ENCODE peak calls at places on chromosomes 6 and 20, in seven cellular contexts. One of them, this sample, is unnamed.

GRCh38 chr6:53496797-53497196 is 48.1 kb downstream of the GCLC start:
- DNase-seq in astrocyte of the spinal cord: peak; percentile 90
- DNase-seq in tibial artery: no peak
- DNase-seq in IMR-90: peak; percentile 94
- DNase-seq in sigmoid colon: no peak
- DNase-seq in suprapubic skin: no peak
- DNase-seq in uterus: no peak
- DNase-seq in this sample: peak; percentile 87

GRCh38 chr6:85191656-85192055 is 258.2 kb upstream of the NT5E start:
- DNase-seq in tibial artery: no peak
- DNase-seq in IMR-90: peak; percentile 28
- DNase-seq in suprapubic skin: no peak
- DNase-seq in uterus: no peak
- DNase-seq in sigmoid colon: no peak
- DNase-seq in astrocyte of the spinal cord: peak; percentile 48
- DNase-seq in this sample: peak; percentile 20

GRCh38 chr6:41027799-41028617 is 11.0 kb downstream of the UNC5CL start:
- DNase-seq in uterus: peak; percentile 89
- DNase-seq in tibial artery: peak; percentile 82
- DNase-seq in astrocyte of the spinal cord: peak; percentile 69
- DNase-seq in suprapubic skin: peak; percentile 88
- DNase-seq in sigmoid colon: peak; percentile 89
- DNase-seq in IMR-90: peak; percentile 44
- DNase-seq in this sample: peak; percentile 88

GRCh38 chr6:111342913-111343312 is 140.1 kb downstream of the REV3L start:
- DNase-seq in suprapubic skin: no peak
- DNase-seq in sigmoid colon: no peak
- DNase-seq in uterus: no peak
- DNase-seq in IMR-90: peak; percentile 54
- DNase-seq in tibial artery: no peak
- DNase-seq in astrocyte of the spinal cord: no peak
- DNase-seq in this sample: peak; percentile 18

GRCh38 chr6:53718597-53719460 is 53.3 kb upstream of the KLHL31 start:
- DNase-seq in sigmoid colon: no peak
- DNase-seq in astrocyte of the spinal cord: peak; percentile 64
- DNase-seq in tibial artery: peak; percentile 32
- DNase-seq in suprapubic skin: no peak
- DNase-seq in IMR-90: peak; percentile 75
- DNase-seq in uterus: peak; percentile 22
- DNase-seq in this sample: peak; percentile 41

GRCh38 chr6:3900744-3901351 is 51.7 kb downstream of the FAM50B start:
- DNase-seq in IMR-90: peak; percentile 64
- DNase-seq in tibial artery: no peak
- DNase-seq in uterus: no peak
- DNase-seq in sigmoid colon: no peak
- DNase-seq in astrocyte of the spinal cord: no peak
- DNase-seq in suprapubic skin: peak; percentile 37
- DNase-seq in this sample: no peak

GRCh38 chr6:32886674-32887383 is 32.8 kb downstream of the PSMB9 start:
- DNase-seq in sigmoid colon: no peak
- DNase-seq in tibial artery: peak; percentile 24
- DNase-seq in uterus: no peak
- DNase-seq in astrocyte of the spinal cord: peak; percentile 66
- DNase-seq in suprapubic skin: no peak
- DNase-seq in IMR-90: peak; percentile 89
- DNase-seq in this sample: peak; percentile 92

GRCh38 chr6:56888687-56889086 is 66.2 kb upstream of the BEND6 start:
- DNase-seq in tibial artery: no peak
- DNase-seq in IMR-90: no peak
- DNase-seq in astrocyte of the spinal cord: no peak
- DNase-seq in suprapubic skin: no peak
- DNase-seq in sigmoid colon: no peak
- DNase-seq in uterus: no peak
- DNase-seq in this sample: no peak

GRCh38 chr6:154593122-154593521 is 82.6 kb upstream of the CNKSR3 start:
- DNase-seq in sigmoid colon: peak; percentile 91
- DNase-seq in uterus: peak; percentile 72
- DNase-seq in tibial artery: no peak
- DNase-seq in astrocyte of the spinal cord: no peak
- DNase-seq in IMR-90: no peak
- DNase-seq in suprapubic skin: no peak
- DNase-seq in this sample: no peak

GRCh38 chr6:81487489-81487888 is 265.0 kb downstream of the TENT5A start:
- DNase-seq in astrocyte of the spinal cord: peak; percentile 16
- DNase-seq in sigmoid colon: peak; percentile 63
- DNase-seq in tibial artery: peak; percentile 29
- DNase-seq in uterus: peak; percentile 65
- DNase-seq in suprapubic skin: no peak
- DNase-seq in IMR-90: peak; percentile 62
- DNase-seq in this sample: peak; percentile 10

GRCh38 chr6:31548423-31548873 is 1.0 kb downstream of the NFKBIL1 start:
- DNase-seq in tibial artery: no peak
- DNase-seq in astrocyte of the spinal cord: no peak
- DNase-seq in uterus: no peak
- DNase-seq in sigmoid colon: no peak
- DNase-seq in IMR-90: no peak
- DNase-seq in suprapubic skin: no peak
- DNase-seq in this sample: no peak

GRCh38 chr6:120557554-120557953 is 776.7 kb downstream of the TBC1D32 start:
- DNase-seq in sigmoid colon: no peak
- DNase-seq in tibial artery: no peak
- DNase-seq in uterus: no peak
- DNase-seq in suprapubic skin: no peak
- DNase-seq in astrocyte of the spinal cord: no peak
- DNase-seq in IMR-90: no peak
- DNase-seq in this sample: no peak

GRCh38 chr20:19921349-19921793 is 95.8 kb upstream of the NAA20 start:
- DNase-seq in tibial artery: peak; percentile 67
- DNase-seq in uterus: no peak
- DNase-seq in suprapubic skin: no peak
- DNase-seq in astrocyte of the spinal cord: no peak
- DNase-seq in sigmoid colon: no peak
- DNase-seq in IMR-90: no peak
- DNase-seq in this sample: no peak

DNA sequence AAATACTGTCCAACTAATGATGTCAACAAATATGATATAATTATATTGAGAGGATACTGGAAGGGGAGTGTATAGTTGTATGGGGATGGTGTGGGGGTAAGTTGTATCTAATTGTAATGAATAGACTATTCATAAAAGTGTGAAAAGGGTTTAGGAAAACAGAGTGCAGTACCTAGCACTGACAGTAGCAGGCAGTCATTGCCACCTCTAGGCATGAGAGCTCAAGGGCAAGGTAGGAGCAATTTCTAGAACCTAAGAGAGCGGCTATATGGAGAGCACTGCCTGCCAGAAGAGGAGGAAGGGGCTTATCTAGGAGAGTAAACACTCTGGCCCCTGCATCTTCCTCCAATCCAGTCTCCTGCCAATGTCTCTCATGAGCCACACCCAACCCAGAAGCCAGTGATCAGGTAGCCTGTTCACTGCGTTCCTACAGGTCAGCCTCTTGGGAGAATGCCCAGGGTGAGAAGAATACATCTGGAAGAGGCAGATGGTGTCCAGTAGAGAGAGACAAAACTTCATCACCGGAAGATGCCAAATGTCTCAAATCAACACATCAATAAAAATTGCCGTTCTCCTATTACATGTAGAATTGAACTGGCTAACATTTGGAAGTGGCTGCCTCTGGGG is 200.0 kb downstream of the LY86 start:
- DNase-seq in uterus: no peak
- DNase-seq in sigmoid colon: no peak
- DNase-seq in IMR-90: no peak
- DNase-seq in tibial artery: no peak
- DNase-seq in astrocyte of the spinal cord: no peak
- DNase-seq in suprapubic skin: no peak
- DNase-seq in this sample: no peak
- TF ChIP-seq CTCF in uterus: no peak
- TF ChIP-seq CTCF in sigmoid colon: no peak
- TF ChIP-seq CTCF in IMR-90: peak; percentile 32
- TF ChIP-seq CTCF in tibial artery: peak; percentile 12
- TF ChIP-seq CTCF in astrocyte of the spinal cord: peak; percentile 48
- TF ChIP-seq CTCF in suprapubic skin: no peak
- TF ChIP-seq CTCF in this sample: peak; percentile 33

DNA sequence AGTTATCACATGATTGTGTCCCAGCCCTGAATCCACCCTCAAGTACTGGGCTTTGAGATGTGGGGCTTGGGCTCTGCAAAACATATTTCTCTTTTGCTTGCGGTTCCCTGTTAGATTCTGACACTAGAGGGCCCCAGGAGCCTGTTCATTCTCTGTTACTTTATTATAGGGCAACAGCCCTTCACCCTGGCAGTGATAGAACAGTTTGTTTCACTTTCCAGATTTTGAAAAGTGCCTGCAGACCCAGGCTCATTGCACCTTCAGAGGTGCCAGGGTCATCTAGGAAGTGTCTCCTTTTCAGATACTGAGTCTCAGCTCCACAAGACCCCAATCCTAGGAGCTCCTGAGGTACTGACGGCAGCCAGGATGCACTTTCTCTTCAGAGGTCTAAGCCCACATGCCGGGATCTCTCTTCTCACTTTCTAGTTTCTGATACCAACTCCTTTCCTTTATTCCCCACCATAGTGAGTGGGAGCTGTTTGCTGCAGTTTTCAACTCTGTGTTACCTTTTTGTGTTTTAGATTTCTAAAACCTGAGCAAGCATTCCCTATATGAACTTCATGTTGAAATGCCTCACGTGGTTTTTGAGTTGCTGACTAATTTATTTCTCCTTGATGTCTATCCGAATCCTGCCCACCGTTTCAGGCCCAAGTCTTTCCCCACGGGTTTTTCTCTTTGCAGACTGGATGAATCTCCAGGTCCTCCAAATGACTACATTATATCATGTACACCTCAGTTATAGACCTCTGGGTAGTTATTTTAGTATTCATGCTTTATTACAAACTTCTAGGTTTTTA is 10.9 kb downstream of the ABT1 start:
- DNase-seq in suprapubic skin: no peak
- DNase-seq in sigmoid colon: no peak
- DNase-seq in uterus: no peak
- DNase-seq in tibial artery: no peak
- DNase-seq in astrocyte of the spinal cord: peak; percentile 61
- DNase-seq in IMR-90: peak; percentile 58
- DNase-seq in this sample: peak; percentile 76
- TF ChIP-seq CTCF in suprapubic skin: no peak
- TF ChIP-seq CTCF in sigmoid colon: no peak
- TF ChIP-seq CTCF in uterus: peak; percentile 37
- TF ChIP-seq CTCF in tibial artery: peak; percentile 48
- TF ChIP-seq CTCF in astrocyte of the spinal cord: peak; percentile 83
- TF ChIP-seq CTCF in IMR-90: peak; percentile 85
- TF ChIP-seq CTCF in this sample: peak; percentile 81

GRCh38 chr6:139135578-139136545 is 982 bp downstream of the HECA start:
- DNase-seq in sigmoid colon: peak; percentile 77
- DNase-seq in uterus: peak; percentile 55
- DNase-seq in tibial artery: peak; percentile 57
- DNase-seq in astrocyte of the spinal cord: peak; percentile 47
- DNase-seq in suprapubic skin: peak; percentile 86
- DNase-seq in IMR-90: peak; percentile 11
- DNase-seq in this sample: peak; percentile 63
- TF ChIP-seq CTCF in sigmoid colon: no peak
- TF ChIP-seq CTCF in uterus: peak; percentile 17
- TF ChIP-seq CTCF in tibial artery: no peak
- TF ChIP-seq CTCF in astrocyte of the spinal cord: no peak
- TF ChIP-seq CTCF in suprapubic skin: no peak
- TF ChIP-seq CTCF in IMR-90: peak; percentile 10
- TF ChIP-seq CTCF in this sample: no peak

DNA sequence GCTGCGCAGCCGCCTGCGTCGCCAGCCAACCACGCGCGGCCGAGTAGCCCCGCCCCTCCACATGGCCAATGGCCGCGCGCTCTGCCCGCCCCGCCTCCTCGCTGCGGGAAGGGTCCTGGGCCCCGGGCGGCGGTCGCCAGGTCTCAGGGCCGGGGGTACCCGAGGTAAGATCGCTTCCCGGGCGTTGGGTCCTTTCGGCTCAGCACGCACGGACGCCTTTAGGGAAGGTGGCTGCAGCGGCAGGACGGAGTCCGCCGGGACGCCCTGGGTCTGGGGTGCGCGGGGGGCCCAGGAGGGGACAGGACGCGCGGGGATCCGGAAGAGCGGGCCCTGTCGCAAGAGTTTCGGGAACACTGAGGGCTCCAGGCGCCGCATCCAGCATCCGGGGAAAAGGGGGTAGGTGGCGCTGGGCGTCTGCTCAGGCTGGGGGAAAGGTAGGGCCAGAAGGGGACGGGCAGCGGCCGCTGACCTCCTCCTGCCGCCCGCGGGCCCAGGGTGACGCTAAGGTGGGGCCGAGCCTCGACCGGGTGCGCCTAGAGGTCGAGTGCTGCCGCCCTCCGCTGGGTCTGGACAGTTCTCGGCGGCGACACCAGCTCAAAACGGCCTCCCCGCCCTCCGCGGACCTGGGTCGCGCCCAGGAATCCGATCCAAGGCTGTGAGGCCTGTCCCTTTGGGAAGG is at the start of gene MAVS:
- DNase-seq in astrocyte of the spinal cord: peak; percentile 70
- DNase-seq in suprapubic skin: peak; percentile 95
- DNase-seq in sigmoid colon: peak; percentile 94
- DNase-seq in IMR-90: peak; percentile 70
- DNase-seq in tibial artery: peak; percentile 86
- DNase-seq in uterus: peak; percentile 56
- DNase-seq in this sample: peak; percentile 93
- TF ChIP-seq CTCF in astrocyte of the spinal cord: no peak
- TF ChIP-seq CTCF in suprapubic skin: no peak
- TF ChIP-seq CTCF in sigmoid colon: no peak
- TF ChIP-seq CTCF in IMR-90: no peak
- TF ChIP-seq CTCF in tibial artery: peak; percentile 5
- TF ChIP-seq CTCF in uterus: no peak
- TF ChIP-seq CTCF in this sample: no peak

This sample was measured in foreskin fibroblast.